ENCODE peak calls at places on chromosomes 7 and 10, in nine cellular contexts. G is activated CD4-positive, CD25-positive, alpha-beta regulatory T cell; C is GDM1; M is MCF 10A; T is stimulated activated CD4-positive, alpha-beta T cell treated with anti-CD3 and anti-CD28 coated beads, Interleukin-15, amount 100 ng/mL, for 24 hours; U is CD8-positive, alpha-beta memory T cell; I is T-helper 9 cell; K is midbrain; L is type B pancreatic cell. S is an unnamed sample.

GRCh38 chr7:105926131-105926530 is 36.9 kb upstream of the CDHR3 start:
- DNase-seq in G (no peak), C (no peak), M (no peak), T (no peak), U (no peak), I (no peak), K (no peak), L (no peak), S (no peak)

GRCh38 chr10:103855424-103855823 is at the start of gene SH3PXD2A:
- DNase-seq in G (no peak), C (peak; percentile 52), M (no peak), T (peak; percentile 41), U (no peak), I (no peak), K (peak; percentile 45), L (no peak), S (peak; percentile 41)

GRCh38 chr10:84138478-84139125 is 707 bp upstream of the GHITM start:
- DNase-seq in G (peak; percentile 43), C (no peak), M (no peak), T (peak; percentile 73), U (no peak), I (peak; percentile 15), K (no peak), L (no peak), S (peak; percentile 16)

GRCh38 chr10:75464478-75465090 is 33.2 kb downstream of the LRMDA start:
- DNase-seq in G (no peak), C (no peak), M (no peak), T (no peak), U (no peak), I (no peak), K (no peak), L (no peak), S (peak; percentile 18)

GRCh38 chr7:69858471-69858870 is 260.2 kb downstream of the AUTS2 start:
- DNase-seq in G (no peak), C (no peak), M (no peak), T (no peak), U (no peak), I (no peak), K (no peak), L (no peak), S (no peak)

GRCh38 chr10:75405201-75406143 is 3.9 kb upstream of the ZNF503 start:
- DNase-seq in G (no peak), C (no peak), M (no peak), T (no peak), U (no peak), I (no peak), K (peak; percentile 9), L (peak; percentile 84), S (peak; percentile 39)

GRCh38 chr10:33116293-33116697 is 158.3 kb upstream of the ITGB1 start:
- DNase-seq in G (no peak), C (peak; percentile 2), M (peak; percentile 39), T (no peak), U (peak; percentile 37), I (no peak), K (peak; percentile 2), L (no peak), S (peak; percentile 30)

GRCh38 chr10:131899116-131899690 is 1.6 kb upstream of the PPP2R2D start:
- DNase-seq in G (no peak), C (no peak), M (no peak), T (no peak), U (no peak), I (no peak), K (no peak), L (no peak), S (no peak)

GRCh38 chr7:43372656-43373355 is 210.1 kb upstream of the STK17A start:
- DNase-seq in G (no peak), C (no peak), M (no peak), T (no peak), U (no peak), I (no peak), K (no peak), L (no peak), S (no peak)

GRCh38 chr7:73613954-73614735 is 10.2 kb downstream of the MLXIPL start:
- DNase-seq in G (no peak), C (no peak), M (peak; percentile 62), T (no peak), U (no peak), I (no peak), K (no peak), L (no peak), S (no peak)

GRCh38 chr10:69729326-69730048 is 72.2 kb upstream of the COL13A1 start:
- DNase-seq in G (no peak), C (no peak), M (no peak), T (no peak), U (no peak), I (no peak), K (no peak), L (no peak), S (no peak)

GRCh38 chr10:80453715-80454525 is at the start of gene TSPAN14:
- DNase-seq in G (peak; percentile 44), C (peak; percentile 69), M (peak; percentile 71), T (peak; percentile 83), U (peak; percentile 68), I (peak; percentile 69), K (peak; percentile 68), L (peak; percentile 86), S (peak; percentile 78)

GRCh38 chr7:29748286-29749099 is 57.8 kb upstream of the WIPF3 start:
- DNase-seq in G (no peak), C (peak; percentile 40), M (peak; percentile 66), T (no peak), U (no peak), I (no peak), K (peak; percentile 63), L (no peak), S (no peak)

GRCh38 chr7:47763063-47763974 is 181.4 kb upstream of the TNS3 start:
- DNase-seq in G (no peak), C (no peak), M (peak; percentile 58), T (no peak), U (no peak), I (no peak), K (no peak), L (no peak), S (no peak)

GRCh38 chr7:76512941-76513816 is 2.8 kb downstream of the UPK3B start:
- DNase-seq in G (no peak), C (no peak), M (peak; percentile 16), T (no peak), U (no peak), I (no peak), K (no peak), L (peak; percentile 67), S (no peak)

GRCh38 chr10:51312817-51313216 is 238.5 kb downstream of the PRKG1 start:
- DNase-seq in G (no peak), C (no peak), M (no peak), T (no peak), U (no peak), I (no peak), K (no peak), L (no peak), S (no peak)

GRCh38 chr10:132397036-132397541 is at the start of gene PWWP2B:
- DNase-seq in G (peak; percentile 27), C (no peak), M (no peak), T (peak; percentile 63), U (peak; percentile 69), I (peak; percentile 64), K (peak; percentile 18), L (no peak), S (peak; percentile 50)

GRCh38 chr7:77982926-77983550 is 184.5 kb downstream of the PHTF2 start:
- DNase-seq in G (no peak), C (no peak), M (peak; percentile 16), T (peak; percentile 46), U (no peak), I (no peak), K (no peak), L (no peak), S (no peak)

GRCh38 chr7:83468251-83468739 is 180.6 kb downstream of the SEMA3E start:
- DNase-seq in G (no peak), C (peak; percentile 81), M (peak; percentile 98), T (peak; percentile 4), U (no peak), I (no peak), K (peak; percentile 60), L (no peak), S (peak; percentile 61)

GRCh38 chr10:116038259-116038658 is 234.7 kb downstream of the GFRA1 start:
- DNase-seq in G (no peak), C (no peak), M (peak; percentile 82), T (no peak), U (no peak), I (no peak), K (no peak), L (no peak), S (no peak)

GRCh38 chr10:61628875-61629513 is 33.7 kb upstream of the CABCOCO1 start:
- DNase-seq in G (no peak), C (no peak), M (peak; percentile 90), T (no peak), U (no peak), I (no peak), K (no peak), L (no peak), S (peak; percentile 4)

GRCh38 chr10:9296206-9296605 is 1241.7 kb downstream of the GATA3 start:
- DNase-seq in G (no peak), C (no peak), M (no peak), T (no peak), U (no peak), I (no peak), K (no peak), L (no peak), S (no peak)

GRCh38 chr10:43026039-43026973 is 50.6 kb upstream of the RET start:
- DNase-seq in G (no peak), C (no peak), M (peak; percentile 30), T (no peak), U (no peak), I (no peak), K (no peak), L (peak; percentile 67), S (no peak)

GRCh38 chr7:77269360-77270075 is 69.9 kb upstream of the FGL2 start:
- DNase-seq in G (no peak), C (no peak), M (no peak), T (no peak), U (no peak), I (no peak), K (no peak), L (no peak), S (peak; percentile 47)

GRCh38 chr7:73718905-73719805 is at the start of gene STX1A:
- DNase-seq in G (peak; percentile 49), C (peak; percentile 49), M (peak; percentile 73), T (peak; percentile 80), U (peak; percentile 71), I (peak; percentile 65), K (peak; percentile 46), L (no peak), S (peak; percentile 85)

GRCh38 chr10:70849582-70850016 is 33.9 kb downstream of the SGPL1 start:
- DNase-seq in G (no peak), C (no peak), M (peak; percentile 20), T (no peak), U (no peak), I (no peak), K (no peak), L (no peak), S (no peak)

GRCh38 chr7:156222151-156222550 is 409.9 kb upstream of the SHH start:
- DNase-seq in G (no peak), C (no peak), M (no peak), T (no peak), U (no peak), I (no peak), K (no peak), L (peak; percentile 55), S (no peak)

GRCh38 chr10:81251457-81252115 is 623.4 kb upstream of the NRG3 start:
- DNase-seq in G (no peak), C (no peak), M (no peak), T (no peak), U (no peak), I (no peak), K (no peak), L (no peak), S (no peak)

GRCh38 chr10:2011106-2011716 is 273.9 kb upstream of the ADARB2 start:
- DNase-seq in G (no peak), C (no peak), M (no peak), T (no peak), U (no peak), I (no peak), K (no peak), L (no peak), S (no peak)

GRCh38 chr10:132610071-132610701 is 72.6 kb downstream of the INPP5A start:
- DNase-seq in G (no peak), C (no peak), M (no peak), T (no peak), U (no peak), I (no peak), K (no peak), L (no peak), S (no peak)

GRCh38 chr10:43939939-43940810 is 291.5 kb upstream of the ZNF32 start:
- DNase-seq in G (no peak), C (no peak), M (no peak), T (no peak), U (no peak), I (no peak), K (no peak), L (peak; percentile 43), S (no peak)